ENCODE peak calls at places on chromosomes 11 and 22, in nine cellular contexts. V is NCI-H774; E is Calu3; T is effector memory CD4-positive, alpha-beta T cell; L is NCI-H187; O is T-helper 17 cell; G is dorsolateral prefrontal cortex; K is upper lobe of right lung; R is M059J. H is an unnamed sample.

GRCh38 chr11:35511666-35512065 is 13.8 kb downstream of the PAMR1 start:
- DNase-seq in V (no peak), R (peak), E (no peak), G (no peak), L (no peak), O (no peak), K (no peak), T (no peak), H (peak)

GRCh38 chr22:36166518-36167220 is 6.1 kb upstream of the APOL3 start:
- DNase-seq in G (no peak), R (no peak), O (peak), L (no peak), E (no peak), T (no peak), K (no peak), V (no peak), H (no peak)

GRCh38 chr11:107898270-107898669 is 30.0 kb upstream of the RAB39A start:
- DNase-seq in E (no peak), G (no peak), V (no peak), R (peak), L (no peak), K (no peak), T (no peak), O (no peak), H (no peak)

GRCh38 chr11:134483857-134484256 is 71.8 kb upstream of the B3GAT1 start:
- DNase-seq in V (no peak), G (no peak), E (no peak), L (no peak), O (no peak), T (no peak), R (no peak), K (peak), H (no peak)

GRCh38 chr11:105862736-105863367 is 159.2 kb downstream of the MSANTD4 start:
- DNase-seq in R (peak), G (no peak), O (no peak), E (peak), T (no peak), L (peak), V (peak), K (no peak), H (no peak)

GRCh38 chr11:1194977-1195689 is 27.7 kb upstream of the MUC5B start:
- DNase-seq in O (peak), E (no peak), L (no peak), K (peak), T (no peak), R (no peak), V (no peak), G (peak), H (no peak)

GRCh38 chr11:119422505-119423416 is at the start of gene THY1:
- DNase-seq in K (no peak), O (no peak), G (peak), R (peak), V (no peak), T (no peak), E (no peak), L (no peak), H (no peak)

GRCh38 chr11:108973402-108974119 is 308.7 kb downstream of the DDX10 start:
- DNase-seq in R (peak), K (no peak), O (no peak), E (no peak), G (no peak), T (no peak), L (no peak), V (no peak), H (no peak)

GRCh38 chr11:65887723-65888162 is 528 bp downstream of the FIBP start:
- DNase-seq in R (no peak), L (no peak), V (peak), E (peak), G (peak), O (no peak), K (no peak), T (no peak), H (no peak)

GRCh38 chr11:100963375-100963774 is 166.2 kb downstream of the PGR start:
- DNase-seq in E (no peak), L (no peak), K (no peak), O (no peak), T (no peak), R (peak), G (no peak), V (no peak), H (no peak)

GRCh38 chr22:36180038-36180880 is 19.7 kb upstream of the APOL3 start:
- DNase-seq in E (peak), G (peak), R (peak), T (peak), V (no peak), O (peak), L (no peak), K (peak), H (peak)

GRCh38 chr11:134497586-134497985 is 85.5 kb upstream of the B3GAT1 start:
- DNase-seq in L (no peak), G (peak), T (no peak), E (no peak), R (no peak), O (no peak), K (peak), V (peak), H (no peak)

GRCh38 chr22:50627452-50627913 is 469 bp downstream of the ARSA start:
- DNase-seq in G (no peak), E (peak), R (no peak), T (no peak), O (no peak), V (no peak), L (no peak), K (no peak), H (no peak)

GRCh38 chr11:111001986-111002616 is 243.4 kb upstream of the POU2AF2 start:
- DNase-seq in T (no peak), O (no peak), R (peak), G (no peak), K (no peak), E (no peak), L (no peak), V (no peak), H (no peak)

GRCh38 chr11:1854949-1855885 is 2.3 kb downstream of the LSP1 start:
- DNase-seq in E (no peak), T (no peak), V (no peak), G (no peak), O (no peak), L (no peak), K (no peak), R (no peak), H (no peak)

GRCh38 chr11:131894615-131895544 is 524.5 kb downstream of the NTM start:
- DNase-seq in R (no peak), L (no peak), E (no peak), V (no peak), O (no peak), K (no peak), T (no peak), G (no peak), H (no peak)

H was measured in SJCRH30.